ENCODE peak calls at places on chromosomes 7 and 10, in nine cellular contexts. V is testis; M is EL; R is WTC11; A is stimulated activated CD8-positive, alpha-beta memory T cell treated with anti-CD3 and anti-CD28 coated beads, Interleukin-2, amount 100 ng/mL, for 1 hour; F is HT1080; P is D341Med; X is AG04450; G is C1 segment of cervical spinal cord. J is an unnamed sample.

GRCh38 chr10:44888861-44889260 is 22.3 kb upstream of the TMEM72 start:
- DNase-seq in X (no peak), M (no peak), R (no peak), V (no peak), P (no peak), A (no peak), F (no peak), G (no peak), J (no peak)

GRCh38 chr10:95755511-95756004 is 405 bp upstream of the ENTPD1 start:
- DNase-seq in V (no peak), M (no peak), F (peak; percentile 27), A (no peak), X (no peak), G (no peak), R (peak; percentile 46), P (no peak), J (no peak)

GRCh38 chr10:92042541-92042940 is 119.0 kb downstream of the BTAF1 start:
- DNase-seq in R (no peak), X (no peak), P (no peak), F (no peak), A (no peak), V (no peak), M (no peak), G (no peak), J (no peak)

GRCh38 chr7:55425141-55425752 is 60.1 kb downstream of the LANCL2 start:
- DNase-seq in F (no peak), G (no peak), M (no peak), X (no peak), R (no peak), V (no peak), P (no peak), A (no peak), J (no peak)

GRCh38 chr10:91242940-91243339 is 22.5 kb downstream of the PCGF5 start:
- DNase-seq in A (no peak), F (no peak), M (no peak), X (no peak), G (no peak), R (no peak), V (no peak), P (no peak), J (no peak)

GRCh38 chr7:103573479-103574058 is 127.6 kb upstream of the SLC26A5 start:
- DNase-seq in G (no peak), A (no peak), X (no peak), R (no peak), V (no peak), F (peak; percentile 25), M (peak; percentile 48), P (no peak), J (no peak)

GRCh38 chr10:132461683-132462231 is 64.8 kb downstream of the PWWP2B start:
- DNase-seq in V (no peak), X (no peak), A (no peak), F (no peak), R (no peak), P (no peak), M (no peak), G (no peak), J (no peak)

GRCh38 chr10:31134303-31134928 is 102.8 kb upstream of the ZNF438 start:
- DNase-seq in F (peak; percentile 87), M (peak; percentile 75), A (no peak), P (no peak), R (no peak), V (peak; percentile 29), X (no peak), G (no peak), J (no peak)

GRCh38 chr10:15898046-15898445 is 37.7 kb upstream of the MINDY3 start:
- DNase-seq in V (no peak), M (peak; percentile 11), F (peak; percentile 56), R (no peak), G (no peak), A (no peak), X (no peak), P (no peak), J (no peak)

GRCh38 chr7:43303740-43304241 is 191.3 kb downstream of the HECW1 start:
- DNase-seq in X (no peak), R (no peak), V (no peak), G (no peak), F (peak; percentile 13), P (no peak), A (no peak), M (peak; percentile 15), J (peak; percentile 62)

GRCh38 chr10:67815571-67816059 is 22.4 kb downstream of the DNAJC12 start:
- DNase-seq in F (peak; percentile 9), A (no peak), M (no peak), V (no peak), G (no peak), X (no peak), R (no peak), P (no peak), J (no peak)

GRCh38 chr7:152735443-152736004 is 24.0 kb upstream of the ACTR3B start:
- DNase-seq in V (no peak), G (no peak), X (no peak), F (no peak), A (no peak), R (no peak), P (peak; percentile 22), M (peak; percentile 5), J (no peak)

GRCh38 chr7:44981035-44981706 is 2.4 kb upstream of the MYO1G start:
- DNase-seq in V (no peak), R (no peak), X (no peak), M (no peak), P (peak; percentile 34), F (no peak), G (no peak), A (no peak), J (no peak)

GRCh38 chr7:135706038-135706742 is 21.8 kb downstream of the SLC13A4 start:
- DNase-seq in R (no peak), A (no peak), M (no peak), F (no peak), V (no peak), X (no peak), P (no peak), G (no peak), J (no peak)

GRCh38 chr7:131015131-131015954 is 281.3 kb upstream of the KLF14 start:
- DNase-seq in P (no peak), F (peak; percentile 76), R (no peak), X (no peak), G (no peak), M (peak; percentile 88), A (no peak), V (no peak), J (no peak)

GRCh38 chr7:93435791-93436190 is 138.7 kb downstream of the CALCR start:
- DNase-seq in V (no peak), X (no peak), G (no peak), F (no peak), M (no peak), A (no peak), P (no peak), R (no peak), J (no peak)

GRCh38 chr7:88628363-88629085 is 131.0 kb upstream of the ZNF804B start:
- DNase-seq in P (no peak), X (no peak), A (no peak), G (no peak), R (no peak), V (no peak), F (no peak), M (no peak), J (no peak)

GRCh38 chr7:2553831-2554581 is 1.3 kb downstream of the BRAT1 start:
- DNase-seq in M (no peak), P (peak; percentile 56), V (no peak), X (no peak), F (no peak), A (no peak), R (no peak), G (no peak), J (no peak)